ENCODE peak calls at places on chromosomes 4 and X, in four cellular contexts. C is Right ventricle myocardium inferior, H is GM10248, F is HFF-Myc. A is an unnamed sample.

GRCh38 chr4:73593631-73594241 is 26.5 kb downstream of the RASSF6 start:
- DNase-seq in C (no peak), H (no peak), F (no peak), A (peak)

GRCh38 chrX:69072486-69073006 is 92.7 kb downstream of the PJA1 start:
- DNase-seq in C (no peak), H (no peak), F (no peak), A (no peak)

GRCh38 chr4:6291784-6292297 is 22.2 kb downstream of the WFS1 start:
- DNase-seq in C (no peak), H (no peak), F (no peak), A (no peak)

GRCh38 chrX:39396358-39396995 is 595.2 kb downstream of the MID1IP1 start:
- DNase-seq in C (no peak), H (no peak), F (no peak), A (no peak)

GRCh38 chr4:6198278-6198677 is 2.1 kb downstream of the JAKMIP1 start:
- DNase-seq in C (no peak), H (no peak), F (no peak), A (no peak)

GRCh38 chr4:166895771-166896170 is 338.5 kb downstream of the SPOCK3 start:
- DNase-seq in C (no peak), H (no peak), F (no peak), A (no peak)

GRCh38 chr4:25209702-25210101 is 24.1 kb upstream of the PI4K2B start:
- DNase-seq in C (no peak), H (no peak), F (no peak), A (no peak)

GRCh38 chr4:94285666-94286065 is 57.0 kb downstream of the HPGDS start:
- DNase-seq in C (no peak), H (no peak), F (no peak), A (no peak)

GRCh38 chrX:31165241-31166035 is 93.6 kb upstream of the FTHL17 start:
- DNase-seq in C (no peak), H (no peak), F (no peak), A (no peak)